ENCODE peak calls at places on chromosomes 4 and X, in seven cellular contexts. One of them, this sample, is unnamed.

GRCh38 chrX:12263211-12263610 is 124.9 kb downstream of the FRMPD4 start:
- DNase-seq in RKO: peak
- DNase-seq in neural progenitor cell: no peak
- DNase-seq in foreskin melanocyte: no peak
- DNase-seq in AG08396: no peak
- DNase-seq in iPS-NIHi11: no peak
- DNase-seq in fibroblast of mammary gland: peak
- DNase-seq in this sample: no peak

GRCh38 chr4:76950846-76951321 is 1.3 kb downstream of the SEPTIN11 start:
- DNase-seq in RKO: peak
- DNase-seq in neural progenitor cell: peak
- DNase-seq in foreskin melanocyte: peak
- DNase-seq in AG08396: peak
- DNase-seq in iPS-NIHi11: peak
- DNase-seq in fibroblast of mammary gland: peak
- DNase-seq in this sample: peak

GRCh38 chr4:47662975-47663374 is 174.9 kb downstream of the CORIN start:
- DNase-seq in RKO: peak
- DNase-seq in neural progenitor cell: peak
- DNase-seq in foreskin melanocyte: no peak
- DNase-seq in AG08396: no peak
- DNase-seq in iPS-NIHi11: peak
- DNase-seq in fibroblast of mammary gland: no peak
- DNase-seq in this sample: peak

GRCh38 chrX:10102046-10102704 is 54.6 kb upstream of the CLCN4 start:
- DNase-seq in RKO: no peak
- DNase-seq in neural progenitor cell: no peak
- DNase-seq in foreskin melanocyte: no peak
- DNase-seq in AG08396: no peak
- DNase-seq in iPS-NIHi11: no peak
- DNase-seq in fibroblast of mammary gland: no peak
- DNase-seq in this sample: no peak

GRCh38 chrX:100731441-100732281 is at the start of gene SYTL4:
- DNase-seq in RKO: peak
- DNase-seq in neural progenitor cell: peak
- DNase-seq in foreskin melanocyte: no peak
- DNase-seq in AG08396: peak
- DNase-seq in iPS-NIHi11: peak
- DNase-seq in fibroblast of mammary gland: peak
- DNase-seq in this sample: peak

GRCh38 chr4:121656269-121656641 is 40.5 kb downstream of the ANXA5 start:
- DNase-seq in RKO: peak
- DNase-seq in neural progenitor cell: peak
- DNase-seq in foreskin melanocyte: peak
- DNase-seq in AG08396: peak
- DNase-seq in iPS-NIHi11: peak
- DNase-seq in fibroblast of mammary gland: peak
- DNase-seq in this sample: peak

GRCh38 chrX:13721819-13722527 is 12.4 kb downstream of the TRAPPC2 start:
- DNase-seq in RKO: no peak
- DNase-seq in neural progenitor cell: no peak
- DNase-seq in foreskin melanocyte: peak
- DNase-seq in AG08396: peak
- DNase-seq in iPS-NIHi11: no peak
- DNase-seq in fibroblast of mammary gland: peak
- DNase-seq in this sample: peak

GRCh38 chr4:122364700-122365404 is 14.0 kb upstream of the ADAD1 start:
- DNase-seq in RKO: no peak
- DNase-seq in neural progenitor cell: peak
- DNase-seq in foreskin melanocyte: no peak
- DNase-seq in AG08396: no peak
- DNase-seq in iPS-NIHi11: no peak
- DNase-seq in fibroblast of mammary gland: no peak
- DNase-seq in this sample: peak

GRCh38 chr4:179415842-179416223 is 1973.6 kb upstream of the AGA start:
- DNase-seq in RKO: no peak
- DNase-seq in neural progenitor cell: no peak
- DNase-seq in foreskin melanocyte: no peak
- DNase-seq in AG08396: no peak
- DNase-seq in iPS-NIHi11: peak
- DNase-seq in fibroblast of mammary gland: no peak
- DNase-seq in this sample: no peak

GRCh38 chr4:128228021-128228571 is 59.5 kb downstream of the PGRMC2 start:
- DNase-seq in RKO: no peak
- DNase-seq in neural progenitor cell: no peak
- DNase-seq in foreskin melanocyte: no peak
- DNase-seq in AG08396: no peak
- DNase-seq in iPS-NIHi11: peak
- DNase-seq in fibroblast of mammary gland: no peak
- DNase-seq in this sample: no peak

GRCh38 chr4:124060261-124060918 is 652.1 kb downstream of the ANKRD50 start:
- DNase-seq in RKO: no peak
- DNase-seq in neural progenitor cell: no peak
- DNase-seq in foreskin melanocyte: no peak
- DNase-seq in AG08396: peak
- DNase-seq in iPS-NIHi11: no peak
- DNase-seq in fibroblast of mammary gland: peak
- DNase-seq in this sample: peak

GRCh38 chr4:17356926-17357325 is 155.0 kb downstream of the QDPR start:
- DNase-seq in RKO: no peak
- DNase-seq in neural progenitor cell: no peak
- DNase-seq in foreskin melanocyte: no peak
- DNase-seq in AG08396: no peak
- DNase-seq in iPS-NIHi11: no peak
- DNase-seq in fibroblast of mammary gland: no peak
- DNase-seq in this sample: no peak

GRCh38 chr4:150046728-150047217 is 31.5 kb upstream of the DCLK2 start:
- DNase-seq in RKO: no peak
- DNase-seq in neural progenitor cell: no peak
- DNase-seq in foreskin melanocyte: no peak
- DNase-seq in AG08396: no peak
- DNase-seq in iPS-NIHi11: no peak
- DNase-seq in fibroblast of mammary gland: no peak
- DNase-seq in this sample: no peak

GRCh38 chr4:153257151-153257620 is 52.9 kb downstream of the TRIM2 start:
- DNase-seq in RKO: peak
- DNase-seq in neural progenitor cell: peak
- DNase-seq in foreskin melanocyte: peak
- DNase-seq in AG08396: peak
- DNase-seq in iPS-NIHi11: peak
- DNase-seq in fibroblast of mammary gland: peak
- DNase-seq in this sample: peak

GRCh38 chrX:30653415-30654131 is at the start of gene GK:
- DNase-seq in RKO: peak
- DNase-seq in neural progenitor cell: peak
- DNase-seq in foreskin melanocyte: no peak
- DNase-seq in AG08396: peak
- DNase-seq in iPS-NIHi11: peak
- DNase-seq in fibroblast of mammary gland: no peak
- DNase-seq in this sample: peak

This sample was measured in fibroblast of villous mesenchyme.